ENCODE peak calls at places on chromosomes 13 and 19, in seven cellular contexts. A is ovary, D is heart left ventricle, M is epithelial cell of proximal tubule, Z is lung, J is cardiac muscle cell, P is epithelial cell of esophagus. H is an unnamed sample.

GRCh38 chr13:21637296-21637695 is 33.3 kb upstream of the MICU2 start:
- DNase-seq in A (no peak), J (no peak), M (peak; percentile 57), Z (peak; percentile 89), D (no peak), P (peak; percentile 99), H (no peak)

GRCh38 chr13:111981006-111981405 is 85.9 kb upstream of the SOX1 start:
- DNase-seq in M (no peak), D (no peak), J (no peak), A (no peak), Z (no peak), P (no peak), H (no peak)

GRCh38 chr13:113880651-113881611 is 17.1 kb upstream of the GAS6 start:
- DNase-seq in D (no peak), P (no peak), A (no peak), M (no peak), Z (no peak), J (no peak), H (no peak)

GRCh38 chr13:80923907-80924306 is 583.0 kb upstream of the SPRY2 start:
- DNase-seq in D (no peak), A (no peak), M (no peak), J (peak; percentile 28), P (peak; percentile 30), Z (no peak), H (no peak)

GRCh38 chr13:109516196-109516595 is 270.2 kb downstream of the IRS2 start:
- DNase-seq in A (no peak), P (no peak), D (no peak), M (no peak), J (no peak), Z (no peak), H (no peak)

GRCh38 chr13:19781526-19781925 is 1.2 kb downstream of the PSPC1 start:
- DNase-seq in P (no peak), D (no peak), J (no peak), Z (no peak), A (no peak), M (no peak), H (no peak)

GRCh38 chr19:53424968-53425597 is 6.7 kb upstream of the ZNF761 start:
- DNase-seq in D (peak; percentile 76), Z (peak; percentile 70), P (peak; percentile 69), A (peak; percentile 79), M (no peak), J (peak; percentile 85), H (no peak)

GRCh38 chr13:43572601-43573360 is 214.0 kb downstream of the ENOX1 start:
- DNase-seq in Z (no peak), M (no peak), P (peak; percentile 39), A (no peak), D (no peak), J (no peak), H (peak; percentile 61)

GRCh38 chr13:20616059-20616797 is 49.3 kb downstream of the IFT88 start:
- DNase-seq in P (peak; percentile 83), D (no peak), A (no peak), J (no peak), M (no peak), Z (no peak), H (peak; percentile 75)

GRCh38 chr13:112642061-112642460 is 47.8 kb upstream of the ATP11A start:
- DNase-seq in D (no peak), A (no peak), J (no peak), P (no peak), Z (no peak), M (no peak), H (no peak)

GRCh38 chr13:65966991-65967451 is 1263.1 kb downstream of the PCDH9 start:
- DNase-seq in A (no peak), P (peak; percentile 59), M (peak; percentile 16), D (no peak), J (peak; percentile 5), Z (no peak), H (no peak)

GRCh38 chr13:97539651-97540230 is 105.8 kb downstream of the RAP2A start:
- DNase-seq in P (peak; percentile 71), M (no peak), Z (no peak), A (no peak), J (no peak), D (no peak), H (no peak)

GRCh38 chr19:7926727-7927604 is 1.0 kb upstream of the CTXN1 start:
- DNase-seq in P (no peak), A (peak; percentile 60), M (no peak), J (no peak), D (no peak), Z (no peak), H (no peak)

GRCh38 chr13:30985637-30986205 is 53.3 kb downstream of the TEX26 start:
- DNase-seq in Z (no peak), A (no peak), P (peak; percentile 64), M (peak; percentile 52), J (no peak), D (no peak), H (no peak)

GRCh38 chr13:84037937-84038464 is 155.7 kb upstream of the SLITRK1 start:
- DNase-seq in D (no peak), J (no peak), Z (no peak), P (no peak), M (no peak), A (no peak), H (no peak)

GRCh38 chr13:30376426-30377311 is 45.6 kb upstream of the UBE2L5 start:
- DNase-seq in Z (peak; percentile 74), M (no peak), A (no peak), P (peak; percentile 40), D (no peak), J (peak; percentile 92), H (no peak)

GRCh38 chr13:33728271-33729037 is 89.5 kb upstream of the RFC3 start:
- DNase-seq in M (peak; percentile 54), P (peak; percentile 63), A (no peak), J (no peak), Z (peak; percentile 38), D (no peak), H (no peak)

GRCh38 chr19:42494321-42494720 is 34.0 kb downstream of the CEACAM1 start:
- DNase-seq in A (no peak), J (no peak), P (no peak), M (no peak), D (no peak), Z (no peak), H (no peak)

GRCh38 chr19:8332976-8333770 is 9.9 kb downstream of the KANK3 start:
- DNase-seq in P (no peak), A (no peak), Z (no peak), D (peak; percentile 76), M (no peak), J (no peak), H (no peak)

GRCh38 chr13:101514695-101515275 is 62.3 kb downstream of the ITGBL1 start:
- DNase-seq in P (peak; percentile 75), J (peak; percentile 64), D (no peak), A (no peak), M (peak; percentile 30), Z (no peak), H (no peak)
- TF ChIP-seq CTCF in P (peak; percentile 72), J (peak; percentile 62), D (peak; percentile 64), A (no peak), M (peak; percentile 77), Z (peak; percentile 27), H (peak; percentile 53)

GRCh38 chr19:29849234-29849633 is 37.4 kb downstream of the CCNE1 start:
- DNase-seq in D (no peak), Z (no peak), P (no peak), M (no peak), J (no peak), A (no peak), H (no peak)

GRCh38 chr19:29850482-29850881 is 38.7 kb downstream of the CCNE1 start:
- DNase-seq in M (no peak), P (no peak), Z (no peak), A (no peak), J (no peak), D (no peak), H (no peak)

GRCh38 chr19:29855087-29855486 is 43.3 kb downstream of the CCNE1 start:
- DNase-seq in D (no peak), P (no peak), M (no peak), Z (no peak), A (no peak), J (no peak), H (no peak)

GRCh38 chr19:29854033-29854432 is 42.2 kb downstream of the CCNE1 start:
- DNase-seq in J (no peak), D (no peak), A (no peak), P (no peak), M (no peak), Z (no peak), H (no peak)

DNA sequence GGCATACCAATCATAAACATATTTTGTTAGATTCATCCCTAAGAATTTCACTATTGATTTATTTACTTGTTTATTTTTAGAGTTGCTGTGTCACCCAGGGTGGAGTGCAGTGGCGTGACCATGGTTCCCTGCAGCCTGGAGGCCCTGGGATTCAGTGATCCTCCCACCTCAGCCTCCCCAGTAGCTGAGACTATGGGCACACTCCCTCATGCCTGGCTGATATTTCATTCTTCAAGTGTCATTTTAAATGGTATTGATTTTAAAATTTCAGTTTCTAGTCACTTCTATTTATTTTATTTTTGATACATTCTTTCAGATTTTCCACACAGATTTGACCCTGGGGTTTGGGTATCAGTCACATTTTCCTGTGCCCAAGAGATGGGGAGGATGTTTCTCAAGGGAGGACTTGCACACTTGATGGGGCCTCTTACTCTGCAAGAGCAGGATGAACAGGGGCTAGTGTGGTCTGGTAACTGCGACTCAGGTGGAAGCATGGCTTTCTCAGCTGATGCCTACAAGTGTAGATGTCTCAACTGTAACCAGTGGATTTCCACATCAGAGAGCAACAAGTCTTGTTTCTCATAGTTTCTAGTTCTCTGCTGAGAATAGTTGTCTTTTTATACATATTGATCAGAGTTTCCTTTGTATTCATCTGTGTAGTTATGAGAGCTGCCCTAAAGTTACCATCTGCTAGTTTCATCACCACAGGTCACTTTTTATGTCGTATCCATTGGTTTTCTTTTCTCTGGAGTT is 40.2 kb downstream of the CCNE1 start:
- DNase-seq in J (no peak), D (no peak), Z (no peak), A (no peak), M (no peak), P (no peak), H (no peak)
- H3K4me3 ChIP-seq in J (no peak overlapping the region), D (no peak overlapping the region), Z (no peak overlapping the region), A (no peak overlapping the region), M (no peak overlapping the region), P (no peak overlapping the region), H (no peak overlapping the region)

GRCh38 chr19:13610042-13610691 is 103.9 kb upstream of the CACNA1A start:
- DNase-seq in D (no peak), M (no peak), Z (no peak), A (no peak), P (no peak), J (peak; percentile 9), H (no peak)
- TF ChIP-seq CTCF in D (no peak), M (peak; percentile 26), Z (no peak), A (no peak), P (no peak), J (no peak), H (no peak)

GRCh38 chr19:3075605-3076431 is 13.5 kb upstream of the TLE5 start:
- DNase-seq in J (peak; percentile 61), A (peak; percentile 72), P (peak; percentile 40), Z (peak; percentile 58), M (no peak), D (peak; percentile 79), H (no peak)
- H3K4me3 ChIP-seq in J (no peak overlapping the region), A (no peak overlapping the region), P (no peak overlapping the region), Z (no peak overlapping the region), M (peak overlapping the region; percentile 26), D (peak overlapping the region; percentile 29), H (peak overlapping the region; percentile 42)

GRCh38 chr19:39277598-39277997 is 9.4 kb downstream of the IFNL2 start:
- DNase-seq in D (no peak), J (no peak), A (no peak), M (no peak), P (peak; percentile 22), Z (peak; percentile 38), H (no peak)
- TF ChIP-seq CTCF in D (no peak), J (no peak), A (no peak), M (no peak), P (no peak), Z (no peak), H (no peak)

GRCh38 chr13:94617389-94618000 is 15.8 kb downstream of the GPR180 start:
- DNase-seq in P (no peak), A (no peak), D (no peak), M (no peak), Z (no peak), J (peak; percentile 43), H (no peak)
- H3K4me3 ChIP-seq in P (no peak overlapping the region), A (no peak overlapping the region), D (no peak overlapping the region), M (no peak overlapping the region), Z (no peak overlapping the region), J (no peak overlapping the region), H (no peak overlapping the region)